ENCODE peak calls at places on chromosomes 4 and X, in six cellular contexts. W is OCI-LY7, C is PC-3, R is IMR-90, P is GM23248, V is transverse colon. O is an unnamed sample.

GRCh38 chr4:94548571-94548970 is 96.8 kb downstream of the PDLIM5 start:
- DNase-seq in W (no peak), C (peak; percentile 86), R (peak; percentile 82), P (peak; percentile 82), V (no peak), O (no peak)

GRCh38 chrX:136822337-136823095 is 41.8 kb upstream of the ARHGEF6 start:
- DNase-seq in W (no peak), C (peak; percentile 16), R (no peak), P (no peak), V (no peak), O (no peak)

GRCh38 chr4:40403079-40403478 is 67.9 kb downstream of the CHRNA9 start:
- DNase-seq in W (no peak), C (no peak), R (no peak), P (no peak), V (no peak), O (no peak)

GRCh38 chr4:30722092-30722915 is 2.1 kb downstream of the PCDH7 start:
- DNase-seq in W (no peak), C (no peak), R (no peak), P (no peak), V (no peak), O (no peak)

GRCh38 chr4:75715105-75715799 is 9.1 kb upstream of the USO1 start:
- DNase-seq in W (no peak), C (no peak), R (peak; percentile 69), P (peak; percentile 79), V (no peak), O (no peak)

GRCh38 chr4:30720021-30720655 is at the start of gene PCDH7:
- DNase-seq in W (no peak), C (peak; percentile 36), R (peak; percentile 73), P (peak; percentile 71), V (peak; percentile 14), O (no peak)

GRCh38 chrX:19672211-19672814 is 157.0 kb upstream of the MAP3K15 start:
- DNase-seq in W (no peak), C (no peak), R (no peak), P (no peak), V (no peak), O (no peak)

GRCh38 chr4:147340111-147340510 is 140.8 kb upstream of the EDNRA start:
- DNase-seq in W (no peak), C (peak; percentile 62), R (peak; percentile 89), P (peak; percentile 84), V (no peak), O (no peak)

GRCh38 chrX:11908371-11908770 is 150.3 kb downstream of the MSL3 start:
- DNase-seq in W (peak; percentile 17), C (peak; percentile 63), R (no peak), P (peak; percentile 26), V (no peak), O (no peak)

DNA sequence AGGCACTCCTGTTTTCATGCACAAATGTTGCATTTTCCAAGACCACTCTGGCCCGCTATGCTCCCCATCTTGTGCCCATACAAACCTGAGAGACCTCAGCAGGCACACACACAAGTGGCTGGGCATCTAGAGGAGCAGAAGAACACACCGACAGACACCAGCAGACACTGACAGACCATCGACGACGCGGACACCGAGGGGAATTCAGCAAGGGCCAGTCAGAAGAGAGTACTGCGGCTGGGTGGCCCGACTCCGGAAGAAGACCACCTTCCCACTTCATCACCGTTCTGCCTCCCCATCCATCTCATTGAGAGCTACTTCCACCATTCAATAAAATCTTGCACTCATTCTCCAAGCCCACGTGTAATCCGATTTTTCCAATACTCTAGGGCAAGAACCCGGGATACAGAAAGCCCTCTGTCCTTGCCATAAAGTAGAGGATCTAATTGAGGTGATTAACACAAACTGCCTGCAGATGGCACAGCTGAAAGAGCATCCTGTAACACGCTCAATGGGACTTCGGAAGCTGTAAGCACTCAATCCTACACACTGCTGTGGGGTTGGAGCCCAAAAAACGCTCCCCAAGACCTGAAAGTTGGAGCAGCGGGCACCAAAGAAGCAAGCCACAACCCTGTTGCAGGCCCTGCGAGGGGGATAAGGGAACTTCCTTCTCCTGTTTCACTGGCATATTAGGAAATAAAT is 780.9 kb downstream of the ARAP2 start:
- DNase-seq in W (no peak), C (no peak), R (no peak), P (no peak), V (no peak), O (no peak)
- H3K9me3 ChIP-seq in W (no peaks in the 10 kb centered on the region), C (no peaks in the 10 kb centered on the region), R (peaks cover 17% of the 10 kb centered on the region), P (peaks cover 9% of the 10 kb centered on the region), V (peaks cover 3% of the 10 kb centered on the region), O (no peaks in the 10 kb centered on the region)

GRCh38 chrX:9729161-9729885 is 36.3 kb downstream of the GPR143 start:
- DNase-seq in W (no peak), C (no peak), R (no peak), P (peak; percentile 55), V (no peak), O (no peak)
- H3K9me3 ChIP-seq in W (no peaks in the 10 kb centered on the region), C (no peaks in the 10 kb centered on the region), R (peaks cover 17% of the 10 kb centered on the region), P (no peaks in the 10 kb centered on the region), V (no peaks in the 10 kb centered on the region), O (peaks cover 18% of the 10 kb centered on the region)

DNA sequence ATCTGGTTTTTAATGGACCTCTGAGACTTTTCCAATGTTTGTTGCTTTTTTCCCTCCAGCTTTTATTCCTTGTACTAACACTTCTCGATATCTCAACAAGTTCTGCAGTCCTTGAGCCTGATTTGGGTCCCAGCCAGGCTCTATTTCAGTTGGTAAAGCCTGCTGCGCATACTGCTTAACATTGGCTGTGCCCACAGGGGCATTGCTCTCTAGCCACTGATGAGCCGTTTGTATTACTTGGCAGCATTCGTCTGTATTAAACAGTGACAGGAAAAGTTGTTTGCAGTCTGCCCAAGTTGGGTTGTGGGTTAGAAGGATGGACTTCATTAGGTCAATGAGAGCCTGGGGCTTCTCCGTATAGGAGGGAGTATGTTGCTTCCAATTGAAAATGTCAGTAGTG is 59.6 kb upstream of the XAGE1B start:
- DNase-seq in W (no peak), C (no peak), R (no peak), P (no peak), V (no peak), O (no peak)
- H3K9me3 ChIP-seq in W (no peaks in the 10 kb centered on the region), C (no peaks in the 10 kb centered on the region), R (no peaks in the 10 kb centered on the region), P (no peaks in the 10 kb centered on the region), V (no peaks in the 10 kb centered on the region), O (no peaks in the 10 kb centered on the region)

DNA sequence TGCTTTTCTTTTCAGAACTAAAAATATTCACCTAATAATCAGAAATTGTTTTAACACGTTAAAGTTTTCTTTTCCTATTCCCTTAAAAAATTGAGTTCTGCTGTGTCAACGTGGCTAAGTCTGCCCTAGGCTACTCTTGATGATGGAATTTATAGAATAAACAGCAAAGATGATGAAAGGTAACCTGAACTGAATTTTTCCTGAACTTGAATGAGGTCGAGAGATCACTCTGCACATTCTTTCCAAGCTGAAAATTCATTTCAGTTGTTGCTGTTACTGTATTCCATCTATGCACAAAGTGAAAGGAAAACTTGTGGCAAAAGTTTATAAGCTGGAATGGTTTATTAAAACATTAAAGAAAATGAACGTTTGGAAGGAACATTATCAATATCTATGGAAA is 245.9 kb upstream of the GIMD1 start:
- DNase-seq in W (no peak), C (peak; percentile 2), R (peak; percentile 35), P (peak; percentile 15), V (no peak), O (no peak)
- H3K9me3 ChIP-seq in W (no peaks in the 10 kb centered on the region), C (no peaks in the 10 kb centered on the region), R (no peaks in the 10 kb centered on the region), P (no peaks in the 10 kb centered on the region), V (no peaks in the 10 kb centered on the region), O (no peaks in the 10 kb centered on the region)

GRCh38 chr4:172776203-172776896 is 392.3 kb upstream of the GALNT7 start:
- DNase-seq in W (no peak), C (no peak), R (peak; percentile 65), P (no peak), V (no peak), O (no peak)

GRCh38 chr4:172770787-172771186 is 397.8 kb upstream of the GALNT7 start:
- DNase-seq in W (no peak), C (no peak), R (no peak), P (no peak), V (no peak), O (no peak)

DNA sequence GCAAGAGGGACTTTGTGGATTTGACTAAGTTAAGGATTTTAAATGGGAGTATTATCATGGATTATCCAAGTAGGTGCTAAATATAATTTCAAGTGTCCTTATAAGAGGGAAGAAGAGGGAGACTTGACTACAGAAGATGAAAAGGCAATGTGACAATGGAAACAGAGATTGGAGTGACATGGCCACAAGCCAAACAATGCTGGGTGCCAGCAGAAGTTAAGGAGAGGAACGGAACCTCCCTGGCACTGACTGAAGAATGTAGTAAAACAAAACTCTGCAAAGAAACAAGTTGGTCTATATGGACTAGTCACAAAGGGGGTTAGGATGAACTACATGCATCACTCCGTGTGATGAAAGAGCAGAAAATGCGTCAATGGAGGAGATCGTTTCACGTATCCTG is 395.8 kb upstream of the GALNT7 start:
- DNase-seq in W (no peak), C (no peak), R (no peak), P (no peak), V (no peak), O (no peak)
- H3K9me3 ChIP-seq in W (no peaks in the 10 kb centered on the region), C (no peaks in the 10 kb centered on the region), R (no peaks in the 10 kb centered on the region), P (no peaks in the 10 kb centered on the region), V (no peaks in the 10 kb centered on the region), O (no peaks in the 10 kb centered on the region)

GRCh38 chr4:166460769-166461550 is 587.9 kb downstream of the TLL1 start:
- DNase-seq in W (no peak), C (peak; percentile 68), R (no peak), P (peak; percentile 11), V (no peak), O (no peak)

GRCh38 chr4:166458756-166459155 is 585.7 kb downstream of the TLL1 start:
- DNase-seq in W (no peak), C (peak; percentile 36), R (no peak), P (peak; percentile 12), V (no peak), O (no peak)

DNA sequence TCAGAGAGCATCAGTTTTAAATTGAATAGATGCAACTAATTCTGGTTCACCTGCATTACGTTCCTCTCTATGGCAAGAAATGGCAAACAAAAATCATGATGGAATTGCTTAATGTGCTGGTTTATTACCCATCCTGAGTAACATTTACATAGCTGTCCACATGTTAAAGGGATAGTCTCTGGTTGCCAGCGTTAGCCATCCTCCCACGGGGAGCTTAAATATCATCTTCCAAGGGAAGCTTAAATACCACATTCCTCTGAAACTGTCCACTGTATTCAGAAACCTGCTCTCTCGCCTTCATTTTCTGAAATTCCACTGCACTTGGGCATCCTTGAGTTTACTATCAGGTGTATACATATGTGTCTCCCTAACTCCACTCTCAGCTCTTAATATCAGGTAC is 586.6 kb downstream of the TLL1 start:
- DNase-seq in W (no peak), C (peak; percentile 30), R (no peak), P (no peak), V (no peak), O (no peak)
- H3K9me3 ChIP-seq in W (no peaks in the 10 kb centered on the region), C (no peaks in the 10 kb centered on the region), R (peaks cover 2% of the 10 kb centered on the region), P (no peaks in the 10 kb centered on the region), V (no peaks in the 10 kb centered on the region), O (no peaks in the 10 kb centered on the region)

GRCh38 chrX:18206657-18207056 is 14.0 kb downstream of the BEND2 start:
- DNase-seq in W (no peak), C (no peak), R (no peak), P (no peak), V (no peak), O (no peak)
- H3K9me3 ChIP-seq in W (no peaks in the 10 kb centered on the region), C (no peaks in the 10 kb centered on the region), R (no peaks in the 10 kb centered on the region), P (no peaks in the 10 kb centered on the region), V (no peaks in the 10 kb centered on the region), O (no peaks in the 10 kb centered on the region)